ENCODE peak calls at places on chromosomes 6 and 20, in five cellular contexts. One of them, this sample, is unnamed.

GRCh38 chr20:59207235-59207634 is 43.6 kb downstream of the ZNF831 start:
- DNase-seq in IMR-90: no peak
- DNase-seq in trophoblast cell: no peak
- DNase-seq in mesenchymal stem cell: no peak
- DNase-seq in H1: no peak
- DNase-seq in this sample: no peak

GRCh38 chr6:3869632-3870527 is 20.7 kb downstream of the FAM50B start:
- DNase-seq in IMR-90: no peak
- DNase-seq in trophoblast cell: no peak
- DNase-seq in mesenchymal stem cell: no peak
- DNase-seq in H1: no peak
- DNase-seq in this sample: no peak

GRCh38 chr6:112227992-112228391 is 26.4 kb downstream of the LAMA4 start:
- DNase-seq in IMR-90: no peak
- DNase-seq in trophoblast cell: no peak
- DNase-seq in mesenchymal stem cell: no peak
- DNase-seq in H1: no peak
- DNase-seq in this sample: no peak

GRCh38 chr6:92989656-92990055 is 429.7 kb downstream of the EPHA7 start:
- DNase-seq in IMR-90: no peak
- DNase-seq in trophoblast cell: peak
- DNase-seq in mesenchymal stem cell: peak
- DNase-seq in H1: no peak
- DNase-seq in this sample: no peak

GRCh38 chr6:163955752-163956151 is 541.2 kb downstream of the QKI start:
- DNase-seq in IMR-90: no peak
- DNase-seq in trophoblast cell: no peak
- DNase-seq in mesenchymal stem cell: no peak
- DNase-seq in H1: no peak
- DNase-seq in this sample: no peak

GRCh38 chr6:162907876-162908481 is 180.2 kb downstream of the PACRG start:
- DNase-seq in IMR-90: peak
- DNase-seq in trophoblast cell: no peak
- DNase-seq in mesenchymal stem cell: peak
- DNase-seq in H1: no peak
- DNase-seq in this sample: no peak

GRCh38 chr6:123635144-123635543 is 1.6 kb downstream of the TRDN start:
- DNase-seq in IMR-90: no peak
- DNase-seq in trophoblast cell: no peak
- DNase-seq in mesenchymal stem cell: no peak
- DNase-seq in H1: no peak
- DNase-seq in this sample: no peak

GRCh38 chr6:152458648-152459047 is 178.5 kb downstream of the SYNE1 start:
- DNase-seq in IMR-90: peak
- DNase-seq in trophoblast cell: no peak
- DNase-seq in mesenchymal stem cell: no peak
- DNase-seq in H1: no peak
- DNase-seq in this sample: no peak

GRCh38 chr20:52972190-52972937 is at the start of gene TSHZ2:
- DNase-seq in IMR-90: peak
- DNase-seq in trophoblast cell: no peak
- DNase-seq in mesenchymal stem cell: peak
- DNase-seq in H1: peak
- DNase-seq in this sample: no peak

GRCh38 chr20:19056909-19057308 is 155.5 kb upstream of the SLC24A3 start:
- DNase-seq in IMR-90: no peak
- DNase-seq in trophoblast cell: no peak
- DNase-seq in mesenchymal stem cell: no peak
- DNase-seq in H1: peak
- DNase-seq in this sample: no peak

GRCh38 chr20:25574411-25574810 is 10.9 kb downstream of the NINL start:
- DNase-seq in IMR-90: peak
- DNase-seq in trophoblast cell: no peak
- DNase-seq in mesenchymal stem cell: peak
- DNase-seq in H1: no peak
- DNase-seq in this sample: no peak

GRCh38 chr6:16769986-16770376 is 8.7 kb upstream of the ATXN1 start:
- DNase-seq in IMR-90: peak
- DNase-seq in trophoblast cell: no peak
- DNase-seq in mesenchymal stem cell: peak
- DNase-seq in H1: no peak
- DNase-seq in this sample: no peak

GRCh38 chr6:108686896-108687295 is 126.2 kb downstream of the FOXO3 start:
- DNase-seq in IMR-90: no peak
- DNase-seq in trophoblast cell: peak
- DNase-seq in mesenchymal stem cell: no peak
- DNase-seq in H1: no peak
- DNase-seq in this sample: no peak

GRCh38 chr6:19803331-19804330 is 33.5 kb upstream of the ID4 start:
- DNase-seq in IMR-90: peak
- DNase-seq in trophoblast cell: no peak
- DNase-seq in mesenchymal stem cell: peak
- DNase-seq in H1: no peak
- DNase-seq in this sample: no peak
- H3K14ac ChIP-seq in IMR-90: peak
- H3K14ac ChIP-seq in trophoblast cell: peak
- H3K14ac ChIP-seq in mesenchymal stem cell: no peak
- H3K14ac ChIP-seq in H1: no peak
- H3K14ac ChIP-seq in this sample: no peak

GRCh38 chr6:37514840-37515239 is 15.1 kb upstream of the CCDC167 start:
- DNase-seq in IMR-90: no peak
- DNase-seq in trophoblast cell: peak
- DNase-seq in mesenchymal stem cell: no peak
- DNase-seq in H1: no peak
- DNase-seq in this sample: no peak

GRCh38 chr6:37515712-37516075 is 16.0 kb upstream of the CCDC167 start:
- DNase-seq in IMR-90: no peak
- DNase-seq in trophoblast cell: no peak
- DNase-seq in mesenchymal stem cell: no peak
- DNase-seq in H1: no peak
- DNase-seq in this sample: no peak

GRCh38 chr6:37516920-37517405 is 17.3 kb upstream of the CCDC167 start:
- DNase-seq in IMR-90: no peak
- DNase-seq in trophoblast cell: no peak
- DNase-seq in mesenchymal stem cell: no peak
- DNase-seq in H1: no peak
- DNase-seq in this sample: no peak

GRCh38 chr6:37517411-37517812 is 17.7 kb upstream of the CCDC167 start:
- DNase-seq in IMR-90: no peak
- DNase-seq in trophoblast cell: no peak
- DNase-seq in mesenchymal stem cell: no peak
- DNase-seq in H1: no peak
- DNase-seq in this sample: no peak

GRCh38 chr6:37516076-37516919 is 16.6 kb upstream of the CCDC167 start:
- DNase-seq in IMR-90: no peak
- DNase-seq in trophoblast cell: no peak
- DNase-seq in mesenchymal stem cell: no peak
- DNase-seq in H1: no peak
- DNase-seq in this sample: no peak
- H3K4me3 ChIP-seq in IMR-90: no peak
- H3K4me3 ChIP-seq in trophoblast cell: no peak
- H3K4me3 ChIP-seq in mesenchymal stem cell: no peak
- H3K4me3 ChIP-seq in H1: no peak
- H3K4me3 ChIP-seq in this sample: no peak

GRCh38 chr6:148760568-148761531 is 14.0 kb downstream of the UST start:
- DNase-seq in IMR-90: peak
- DNase-seq in trophoblast cell: no peak
- DNase-seq in mesenchymal stem cell: peak
- DNase-seq in H1: peak
- DNase-seq in this sample: peak
- H3K14ac ChIP-seq in IMR-90: no peak
- H3K14ac ChIP-seq in trophoblast cell: no peak
- H3K14ac ChIP-seq in mesenchymal stem cell: no peak
- H3K14ac ChIP-seq in H1: no peak
- H3K14ac ChIP-seq in this sample: no peak

GRCh38 chr6:62362097-62362496 is 76.1 kb upstream of the KHDRBS2 start:
- DNase-seq in IMR-90: no peak
- DNase-seq in trophoblast cell: no peak
- DNase-seq in mesenchymal stem cell: no peak
- DNase-seq in H1: no peak
- DNase-seq in this sample: no peak

GRCh38 chr6:62357826-62358225 is 71.8 kb upstream of the KHDRBS2 start:
- DNase-seq in IMR-90: no peak
- DNase-seq in trophoblast cell: no peak
- DNase-seq in mesenchymal stem cell: no peak
- DNase-seq in H1: no peak
- DNase-seq in this sample: no peak
- H3K4me3 ChIP-seq in IMR-90: no peak
- H3K4me3 ChIP-seq in trophoblast cell: no peak
- H3K4me3 ChIP-seq in mesenchymal stem cell: no peak
- H3K4me3 ChIP-seq in H1: no peak
- H3K4me3 ChIP-seq in this sample: no peak

GRCh38 chr6:135180458-135181332 is at the start of gene MYB:
- DNase-seq in IMR-90: peak
- DNase-seq in trophoblast cell: peak
- DNase-seq in mesenchymal stem cell: peak
- DNase-seq in H1: peak
- DNase-seq in this sample: peak
- H3K14ac ChIP-seq in IMR-90: no peak
- H3K14ac ChIP-seq in trophoblast cell: no peak
- H3K14ac ChIP-seq in mesenchymal stem cell: no peak
- H3K14ac ChIP-seq in H1: no peak
- H3K14ac ChIP-seq in this sample: peak

DNA sequence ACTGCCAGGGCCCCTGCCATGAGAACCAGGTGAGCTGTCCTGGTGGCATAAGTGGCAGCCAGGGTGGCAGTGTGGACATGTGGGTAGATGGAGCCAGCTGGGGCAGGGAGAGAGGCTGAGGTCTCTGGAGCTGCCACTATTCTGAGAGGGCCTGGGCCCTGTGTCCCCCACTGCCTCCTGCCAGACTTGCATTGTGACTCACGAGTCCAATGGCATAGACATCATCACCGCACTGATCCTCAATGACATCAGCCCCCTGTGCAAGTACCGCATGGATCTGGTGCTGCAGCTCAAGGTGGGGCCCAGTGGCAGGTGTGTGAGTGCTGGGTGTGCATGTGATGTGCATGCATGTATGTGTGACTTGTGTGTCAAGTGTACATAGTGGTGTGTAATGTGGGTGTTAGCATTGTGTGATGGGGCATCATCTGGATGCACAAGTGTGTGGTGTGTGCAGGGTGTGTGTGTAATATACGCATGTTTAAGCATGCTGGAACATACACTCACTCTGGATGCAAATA is 25.2 kb downstream of the UQCC2 start:
- DNase-seq in IMR-90: no peak
- DNase-seq in trophoblast cell: no peak
- DNase-seq in mesenchymal stem cell: no peak
- DNase-seq in H1: no peak
- DNase-seq in this sample: no peak
- H3K4me3 ChIP-seq in IMR-90: no peak
- H3K4me3 ChIP-seq in trophoblast cell: peak
- H3K4me3 ChIP-seq in mesenchymal stem cell: no peak
- H3K4me3 ChIP-seq in H1: no peak
- H3K4me3 ChIP-seq in this sample: no peak

GRCh38 chr20:32368323-32368722 is 10.2 kb downstream of the ASXL1 start:
- DNase-seq in IMR-90: no peak
- DNase-seq in trophoblast cell: no peak
- DNase-seq in mesenchymal stem cell: no peak
- DNase-seq in H1: no peak
- DNase-seq in this sample: no peak
- H3K14ac ChIP-seq in IMR-90: no peak
- H3K14ac ChIP-seq in trophoblast cell: no peak
- H3K14ac ChIP-seq in mesenchymal stem cell: no peak
- H3K14ac ChIP-seq in H1: no peak
- H3K14ac ChIP-seq in this sample: no peak

GRCh38 chr20:17683218-17684076 is 1.4 kb upstream of the RRBP1 start:
- DNase-seq in IMR-90: no peak
- DNase-seq in trophoblast cell: no peak
- DNase-seq in mesenchymal stem cell: no peak
- DNase-seq in H1: no peak
- DNase-seq in this sample: no peak

GRCh38 chr20:17682103-17682888 is at the start of gene RRBP1:
- DNase-seq in IMR-90: peak
- DNase-seq in trophoblast cell: peak
- DNase-seq in mesenchymal stem cell: peak
- DNase-seq in H1: peak
- DNase-seq in this sample: peak

GRCh38 chr20:17682889-17683198 is 802 bp upstream of the RRBP1 start:
- DNase-seq in IMR-90: no peak
- DNase-seq in trophoblast cell: no peak
- DNase-seq in mesenchymal stem cell: no peak
- DNase-seq in H1: no peak
- DNase-seq in this sample: no peak

GRCh38 chr20:17685168-17685567 is 3.1 kb upstream of the RRBP1 start:
- DNase-seq in IMR-90: no peak
- DNase-seq in trophoblast cell: no peak
- DNase-seq in mesenchymal stem cell: no peak
- DNase-seq in H1: no peak
- DNase-seq in this sample: no peak

DNA sequence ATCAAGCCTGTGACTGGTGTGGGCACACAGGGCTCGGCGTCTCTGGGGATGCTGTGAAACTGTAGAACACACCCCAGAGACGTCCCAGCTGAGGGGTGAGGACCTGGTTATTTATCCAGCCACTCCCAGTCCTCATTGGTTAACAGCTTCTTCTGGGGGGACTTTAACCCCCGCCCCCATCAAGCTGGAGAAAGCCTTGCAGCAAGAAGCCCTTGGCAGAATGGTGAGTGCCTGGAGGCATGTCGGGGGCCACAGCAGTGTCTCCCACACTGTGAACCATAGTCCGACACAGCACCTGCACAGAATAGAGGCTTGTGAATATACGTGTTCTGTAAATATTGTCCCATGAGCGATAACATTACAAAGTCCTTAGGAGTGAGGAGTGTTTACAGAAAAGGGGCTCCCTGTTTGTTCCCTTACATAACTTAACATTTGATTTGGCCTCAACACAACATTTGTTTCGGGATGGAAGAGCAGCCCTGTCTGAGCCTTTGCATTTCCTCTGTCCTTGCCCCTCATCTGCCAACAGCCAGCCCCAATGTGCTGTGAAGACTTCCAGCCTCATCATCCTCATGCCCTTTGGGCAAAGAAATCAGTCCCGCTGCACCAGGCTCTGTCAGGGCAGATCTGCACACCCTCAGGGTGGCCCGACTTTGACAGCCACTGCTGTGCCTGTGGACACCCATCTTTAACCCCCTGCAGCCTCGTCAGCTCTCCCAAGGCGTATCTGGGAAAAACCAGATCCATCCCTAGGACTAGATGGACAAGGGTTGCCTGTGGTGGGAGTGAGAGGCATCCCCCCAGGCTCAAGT is 2.2 kb upstream of the RRBP1 start:
- DNase-seq in IMR-90: no peak
- DNase-seq in trophoblast cell: no peak
- DNase-seq in mesenchymal stem cell: no peak
- DNase-seq in H1: no peak
- DNase-seq in this sample: no peak
- H3K4me3 ChIP-seq in IMR-90: no peak
- H3K4me3 ChIP-seq in trophoblast cell: no peak
- H3K4me3 ChIP-seq in mesenchymal stem cell: no peak
- H3K4me3 ChIP-seq in H1: no peak
- H3K4me3 ChIP-seq in this sample: no peak

This sample was measured in neuronal stem cell.